ENCODE peak calls at places on chromosomes 3 and 15, in eight cellular contexts. Z, X, V, U, A, H, E and I are unnamed samples.

GRCh38 chr3:45677841-45678240 is 11.4 kb upstream of the SACM1L start:
- DNase-seq in Z (no peak), X (no peak), V (no peak), U (no peak), A (no peak), H (no peak), E (no peak), I (no peak)

GRCh38 chr3:152375546-152375945 is 106.8 kb downstream of the MBNL1 start:
- DNase-seq in Z (no peak), X (no peak), V (no peak), U (no peak), A (no peak), H (no peak), E (no peak), I (no peak)

GRCh38 chr3:37955918-37956317 is 34.7 kb upstream of the VILL start:
- DNase-seq in Z (no peak), X (no peak), V (no peak), U (no peak), A (no peak), H (no peak), E (no peak), I (no peak)

GRCh38 chr3:86948840-86949239 is 42.1 kb downstream of the VGLL3 start:
- DNase-seq in Z (no peak), X (no peak), V (no peak), U (no peak), A (no peak), H (no peak), E (no peak), I (no peak)

GRCh38 chr3:60096403-60096802 is 1046.6 kb upstream of the CFAP20DC start:
- DNase-seq in Z (no peak), X (no peak), V (no peak), U (no peak), A (no peak), H (no peak), E (no peak), I (no peak)

GRCh38 chr15:74207652-74208440 is 5.3 kb upstream of the STRA6 start:
- DNase-seq in Z (no peak), X (no peak), V (no peak), U (no peak), A (no peak), H (no peak), E (no peak), I (no peak)

GRCh38 chr15:75107905-75108838 is 84.8 kb downstream of the PPCDC start:
- DNase-seq in Z (peak), X (peak), V (no peak), U (no peak), A (no peak), H (peak), E (peak), I (peak)

GRCh38 chr3:160400048-160400630 is 689 bp downstream of the SMC4 start:
- DNase-seq in Z (no peak), X (peak), V (no peak), U (peak), A (peak), H (no peak), E (peak), I (peak)

GRCh38 chr3:151434151-151434890 is 26.5 kb downstream of the IGSF10 start:
- DNase-seq in Z (no peak), X (no peak), V (peak), U (no peak), A (no peak), H (no peak), E (no peak), I (no peak)

GRCh38 chr3:71051893-71052687 is 531.4 kb downstream of the FOXP1 start:
- DNase-seq in Z (no peak), X (no peak), V (no peak), U (no peak), A (no peak), H (no peak), E (no peak), I (no peak)

GRCh38 chr3:99394831-99395733 is 243.3 kb upstream of the COL8A1 start:
- DNase-seq in Z (no peak), X (no peak), V (no peak), U (no peak), A (no peak), H (no peak), E (no peak), I (no peak)

GRCh38 chr15:70274908-70275307 is 177.2 kb upstream of the TLE3 start:
- DNase-seq in Z (no peak), X (no peak), V (no peak), U (no peak), A (no peak), H (no peak), E (no peak), I (no peak)

GRCh38 chr15:89138999-89139612 is 50.9 kb downstream of the ABHD2 start:
- DNase-seq in Z (no peak), X (no peak), V (no peak), U (no peak), A (no peak), H (no peak), E (peak), I (no peak)

GRCh38 chr3:22886394-22886793 is 316.7 kb upstream of the UBE2E2 start:
- DNase-seq in Z (no peak), X (no peak), V (no peak), U (peak), A (no peak), H (no peak), E (no peak), I (no peak)

GRCh38 chr3:120350431-120350941 is 1.3 kb upstream of the LRRC58 start:
- DNase-seq in Z (no peak), X (peak), V (no peak), U (peak), A (no peak), H (no peak), E (peak), I (no peak)

GRCh38 chr15:42992626-42993025 is 72.0 kb upstream of the TTBK2 start:
- DNase-seq in Z (no peak), X (no peak), V (no peak), U (no peak), A (no peak), H (no peak), E (no peak), I (no peak)

GRCh38 chr3:197186887-197187588 is 111.4 kb downstream of the DLG1 start:
- DNase-seq in Z (peak), X (peak), V (peak), U (peak), A (peak), H (peak), E (peak), I (peak)

GRCh38 chr3:12004741-12005513 is 739 bp downstream of the SYN2 start:
- DNase-seq in Z (no peak), X (no peak), V (no peak), U (peak), A (peak), H (no peak), E (no peak), I (no peak)

GRCh38 chr3:3766140-3766539 is 33.1 kb upstream of the LRRN1 start:
- DNase-seq in Z (no peak), X (no peak), V (no peak), U (no peak), A (no peak), H (no peak), E (no peak), I (no peak)

GRCh38 chr15:51499379-51499976 is 123.1 kb downstream of the DMXL2 start:
- DNase-seq in Z (peak), X (peak), V (peak), U (peak), A (peak), H (no peak), E (peak), I (peak)
- TF ChIP-seq CTCF in Z (peak), X (peak), V (peak), U (peak), A (peak), H (peak), E (peak), I (peak)

GRCh38 chr3:27485853-27486252 is 1.7 kb upstream of the SLC4A7 start:
- DNase-seq in Z (no peak), X (no peak), V (no peak), U (no peak), A (no peak), H (no peak), E (no peak), I (no peak)
- TF ChIP-seq POLR2AphosphoS5 in Z (no peak), X (no peak), V (no peak), U (no peak), A (no peak), H (no peak), E (no peak), I (no peak)

DNA sequence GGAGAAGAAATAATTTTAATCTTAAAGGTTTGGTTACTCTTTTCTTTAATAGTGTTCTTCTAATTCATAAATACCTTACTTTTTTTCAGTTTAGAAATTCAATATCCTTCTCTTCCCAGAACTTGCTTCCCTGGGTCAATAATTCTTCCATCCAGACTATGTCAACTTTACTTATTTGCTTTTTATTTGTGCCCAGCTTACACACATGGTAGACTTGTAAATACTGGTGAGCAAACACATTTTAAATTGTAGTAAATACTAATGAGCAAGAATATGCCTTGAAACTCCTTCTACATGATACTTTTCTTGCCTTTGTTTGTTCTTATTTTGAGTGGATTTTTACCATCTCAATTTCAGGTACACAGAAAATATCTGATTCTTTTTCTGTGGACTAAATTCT is 33.7 kb downstream of the SST start:
- DNase-seq in Z (no peak), X (no peak), V (no peak), U (no peak), A (no peak), H (no peak), E (no peak), I (no peak)
- TF ChIP-seq REST in Z (no peak), X (no peak), V (no peak), U (no peak), A (no peak), H (no peak), E (no peak), I (no peak)

GRCh38 chr15:30041868-30042267 is 40.9 kb upstream of the GOLGA8J start:
- DNase-seq in Z (no peak), X (no peak), V (no peak), U (no peak), A (no peak), H (no peak), E (no peak), I (no peak)

GRCh38 chr15:30042556-30042955 is 40.2 kb upstream of the GOLGA8J start:
- DNase-seq in Z (no peak), X (no peak), V (no peak), U (no peak), A (no peak), H (no peak), E (no peak), I (no peak)

GRCh38 chr15:30046414-30046813 is 36.3 kb upstream of the GOLGA8J start:
- DNase-seq in Z (no peak), X (no peak), V (no peak), U (no peak), A (peak), H (no peak), E (no peak), I (no peak)

GRCh38 chr15:30044377-30044776 is 38.4 kb upstream of the GOLGA8J start:
- DNase-seq in Z (no peak), X (no peak), V (no peak), U (no peak), A (no peak), H (no peak), E (no peak), I (no peak)

DNA sequence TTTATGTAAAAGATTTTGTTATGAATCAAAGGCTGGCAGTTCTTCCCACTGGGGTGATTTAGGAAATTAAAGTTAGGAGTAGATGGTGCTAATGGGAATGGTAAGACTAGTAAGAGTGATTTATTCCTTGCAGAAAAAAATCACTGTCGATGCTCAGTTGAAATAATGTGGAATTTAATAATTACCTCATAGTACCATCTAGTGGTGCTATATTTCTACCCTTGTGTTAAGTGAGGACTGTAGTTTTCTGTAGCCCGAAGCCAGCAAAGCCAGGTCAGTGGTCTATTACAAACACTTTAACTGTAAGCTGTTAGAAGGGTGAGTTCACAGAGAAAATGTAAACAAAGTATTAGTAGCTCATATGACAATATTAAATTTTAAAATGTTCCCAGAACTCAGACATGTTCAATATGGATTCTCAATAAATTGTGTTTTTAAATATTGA is 39.5 kb upstream of the GOLGA8J start:
- DNase-seq in Z (no peak), X (no peak), V (no peak), U (no peak), A (peak), H (no peak), E (no peak), I (no peak)
- TF ChIP-seq CTCF in Z (no peak), X (no peak), V (peak), U (peak), A (peak), H (no peak), E (no peak), I (no peak)